ENCODE peak calls at places on chromosomes 12 and 14, in four cellular contexts. F is COR-L47, G is GM10248, X is GM12865. E is an unnamed sample.
A peak's percentile ranks its signal among the peaks of the same experiment; 100 is the strongest.

GRCh38 chr12:51887476-51888315 is at the start of gene ANKRD33:
- DNase-seq in F (no peak), G (peak; percentile 18), X (no peak), E (no peak)

GRCh38 chr14:91288876-91289275 is 44.4 kb upstream of the GPR68 start:
- DNase-seq in F (no peak), G (no peak), X (no peak), E (no peak)

GRCh38 chr14:96206461-96206860 is 1.8 kb downstream of the BDKRB2 start:
- DNase-seq in F (no peak), G (no peak), X (no peak), E (no peak)

GRCh38 chr12:71411635-71412034 is 28.0 kb upstream of the LGR5 start:
- DNase-seq in F (no peak), G (no peak), X (no peak), E (no peak)

GRCh38 chr12:59665692-59666091 is 69.9 kb downstream of the SLC16A7 start:
- DNase-seq in F (no peak), G (no peak), X (no peak), E (no peak)

GRCh38 chr14:62308927-62309326 is 546.7 kb downstream of the SNAPC1 start:
- DNase-seq in F (peak; percentile 57), G (no peak), X (no peak), E (no peak)

GRCh38 chr12:4037747-4038312 is 164.6 kb upstream of the PARP11 start:
- DNase-seq in F (no peak), G (no peak), X (no peak), E (no peak)

GRCh38 chr12:53483979-53484377 is 15.3 kb downstream of the MAP3K12 start:
- DNase-seq in F (no peak), G (no peak), X (peak; percentile 26), E (no peak)

GRCh38 chr12:121894633-121895032 is 6.0 kb downstream of the PSMD9 start:
- DNase-seq in F (peak; percentile 48), G (no peak), X (peak; percentile 22), E (peak; percentile 55)

GRCh38 chr12:94488449-94488848 is 28.8 kb upstream of the CEP83 start:
- DNase-seq in F (no peak), G (peak; percentile 66), X (peak; percentile 81), E (peak; percentile 70)

GRCh38 chr14:81341405-81342180 is 58.5 kb downstream of the STON2 start:
- DNase-seq in F (no peak), G (no peak), X (no peak), E (no peak)

E was measured in NAMALWA.